ENCODE peak calls at places on chromosomes 3 and 15, in nine cellular contexts. One of them, this sample, is unnamed.

GRCh38 chr15:80199366-80199765 is 46.6 kb downstream of the FAH start:
- DNase-seq in Daoy: no peak
- DNase-seq in left cardiac atrium: no peak
- DNase-seq in NCI-H187: no peak
- DNase-seq in SW480: no peak
- DNase-seq in D341Med: no peak
- DNase-seq in T-helper 1 cell: no peak
- DNase-seq in fibroblast of lung: no peak
- DNase-seq in activated CD4-positive, CD25-positive, alpha-beta regulatory T cell: no peak
- DNase-seq in this sample: no peak

GRCh38 chr3:100042144-100042543 is 72.2 kb downstream of the FILIP1L start:
- DNase-seq in Daoy: peak
- DNase-seq in left cardiac atrium: no peak
- DNase-seq in NCI-H187: no peak
- DNase-seq in SW480: no peak
- DNase-seq in D341Med: no peak
- DNase-seq in T-helper 1 cell: no peak
- DNase-seq in fibroblast of lung: peak
- DNase-seq in activated CD4-positive, CD25-positive, alpha-beta regulatory T cell: no peak
- DNase-seq in this sample: no peak

GRCh38 chr3:172824229-172824628 is 73.7 kb downstream of the ECT2 start:
- DNase-seq in Daoy: no peak
- DNase-seq in left cardiac atrium: no peak
- DNase-seq in NCI-H187: peak
- DNase-seq in SW480: no peak
- DNase-seq in D341Med: no peak
- DNase-seq in T-helper 1 cell: no peak
- DNase-seq in fibroblast of lung: no peak
- DNase-seq in activated CD4-positive, CD25-positive, alpha-beta regulatory T cell: no peak
- DNase-seq in this sample: no peak

GRCh38 chr3:146546366-146546965 is 2.1 kb upstream of the PLSCR1 start:
- DNase-seq in Daoy: no peak
- DNase-seq in left cardiac atrium: no peak
- DNase-seq in NCI-H187: no peak
- DNase-seq in SW480: no peak
- DNase-seq in D341Med: no peak
- DNase-seq in T-helper 1 cell: no peak
- DNase-seq in fibroblast of lung: no peak
- DNase-seq in activated CD4-positive, CD25-positive, alpha-beta regulatory T cell: no peak
- DNase-seq in this sample: no peak

GRCh38 chr3:14231145-14231990 is 52.8 kb downstream of the LSM3 start:
- DNase-seq in Daoy: no peak
- DNase-seq in left cardiac atrium: no peak
- DNase-seq in NCI-H187: no peak
- DNase-seq in SW480: no peak
- DNase-seq in D341Med: no peak
- DNase-seq in T-helper 1 cell: no peak
- DNase-seq in fibroblast of lung: no peak
- DNase-seq in activated CD4-positive, CD25-positive, alpha-beta regulatory T cell: no peak
- DNase-seq in this sample: no peak

GRCh38 chr3:116920836-116921596 is 211.4 kb downstream of the TUSC7 start:
- DNase-seq in Daoy: no peak
- DNase-seq in left cardiac atrium: no peak
- DNase-seq in NCI-H187: no peak
- DNase-seq in SW480: no peak
- DNase-seq in D341Med: no peak
- DNase-seq in T-helper 1 cell: no peak
- DNase-seq in fibroblast of lung: peak
- DNase-seq in activated CD4-positive, CD25-positive, alpha-beta regulatory T cell: no peak
- DNase-seq in this sample: no peak

GRCh38 chr3:4732974-4733373 is 239.8 kb downstream of the ITPR1 start:
- DNase-seq in Daoy: no peak
- DNase-seq in left cardiac atrium: no peak
- DNase-seq in NCI-H187: no peak
- DNase-seq in SW480: no peak
- DNase-seq in D341Med: no peak
- DNase-seq in T-helper 1 cell: no peak
- DNase-seq in fibroblast of lung: no peak
- DNase-seq in activated CD4-positive, CD25-positive, alpha-beta regulatory T cell: no peak
- DNase-seq in this sample: no peak

GRCh38 chr15:33064878-33065277 is 129.6 kb downstream of the FMN1 start:
- DNase-seq in Daoy: peak
- DNase-seq in left cardiac atrium: no peak
- DNase-seq in NCI-H187: no peak
- DNase-seq in SW480: no peak
- DNase-seq in D341Med: no peak
- DNase-seq in T-helper 1 cell: no peak
- DNase-seq in fibroblast of lung: peak
- DNase-seq in activated CD4-positive, CD25-positive, alpha-beta regulatory T cell: no peak
- DNase-seq in this sample: no peak

GRCh38 chr15:61138151-61138550 is 91.0 kb downstream of the RORA start:
- DNase-seq in Daoy: peak
- DNase-seq in left cardiac atrium: no peak
- DNase-seq in NCI-H187: no peak
- DNase-seq in SW480: no peak
- DNase-seq in D341Med: no peak
- DNase-seq in T-helper 1 cell: no peak
- DNase-seq in fibroblast of lung: peak
- DNase-seq in activated CD4-positive, CD25-positive, alpha-beta regulatory T cell: no peak
- DNase-seq in this sample: no peak

GRCh38 chr15:79987969-79988368 is 17.0 kb upstream of the BCL2A1 start:
- DNase-seq in Daoy: no peak
- DNase-seq in left cardiac atrium: no peak
- DNase-seq in NCI-H187: no peak
- DNase-seq in SW480: no peak
- DNase-seq in D341Med: no peak
- DNase-seq in T-helper 1 cell: no peak
- DNase-seq in fibroblast of lung: no peak
- DNase-seq in activated CD4-positive, CD25-positive, alpha-beta regulatory T cell: no peak
- DNase-seq in this sample: no peak

GRCh38 chr15:22918056-22918455 is 62.1 kb downstream of the CYFIP1 start:
- DNase-seq in Daoy: peak
- DNase-seq in left cardiac atrium: no peak
- DNase-seq in NCI-H187: no peak
- DNase-seq in SW480: no peak
- DNase-seq in D341Med: no peak
- DNase-seq in T-helper 1 cell: no peak
- DNase-seq in fibroblast of lung: peak
- DNase-seq in activated CD4-positive, CD25-positive, alpha-beta regulatory T cell: no peak
- DNase-seq in this sample: no peak

This sample was measured in Jurkat, Clone E6-1.